ENCODE peak calls at places on chromosomes 6 and 20, in nine cellular contexts. D, L, Q, O, N, G, W, K and C are unnamed samples.

GRCh38 chr20:37481610-37482009 is 39.4 kb upstream of the NNAT start:
- DNase-seq in D (no peak), L (no peak), Q (no peak), O (no peak), N (no peak), G (no peak), W (no peak), K (no peak), C (no peak)

GRCh38 chr6:46254946-46255345 is 84.2 kb upstream of the ENPP5 start:
- DNase-seq in D (no peak), L (no peak), Q (no peak), O (no peak), N (no peak), G (no peak), W (no peak), K (no peak), C (no peak)

GRCh38 chr6:25889877-25890853 is 16.1 kb upstream of the SLC17A3 start:
- DNase-seq in D (no peak), L (peak; percentile 67), Q (no peak), O (no peak), N (no peak), G (no peak), W (peak; percentile 45), K (peak; percentile 26), C (no peak)

GRCh38 chr6:13409991-13410390 is 77.4 kb downstream of the GFOD1 start:
- DNase-seq in D (no peak), L (no peak), Q (no peak), O (no peak), N (no peak), G (no peak), W (no peak), K (no peak), C (no peak)

GRCh38 chr6:1596088-1596852 is 13.4 kb upstream of the FOXC1 start:
- DNase-seq in D (no peak), L (peak; percentile 80), Q (peak; percentile 43), O (peak; percentile 38), N (peak; percentile 76), G (peak; percentile 79), W (peak; percentile 75), K (peak; percentile 61), C (no peak)

GRCh38 chr6:52517502-52518278 is 59.2 kb downstream of the TRAM2 start:
- DNase-seq in D (peak; percentile 74), L (peak; percentile 97), Q (no peak), O (peak; percentile 93), N (peak; percentile 96), G (no peak), W (no peak), K (peak; percentile 91), C (peak; percentile 92)

GRCh38 chr6:117761610-117762009 is 86.3 kb downstream of the NUS1 start:
- DNase-seq in D (no peak), L (no peak), Q (no peak), O (no peak), N (no peak), G (no peak), W (no peak), K (no peak), C (no peak)

GRCh38 chr6:33428219-33428890 is 8.5 kb downstream of the SYNGAP1 start:
- DNase-seq in D (no peak), L (peak; percentile 83), Q (no peak), O (peak; percentile 38), N (no peak), G (no peak), W (peak; percentile 80), K (no peak), C (peak; percentile 83)

GRCh38 chr6:74447013-74447412 is 751.0 kb downstream of the CD109 start:
- DNase-seq in D (no peak), L (no peak), Q (no peak), O (no peak), N (no peak), G (no peak), W (no peak), K (no peak), C (no peak)

GRCh38 chr6:138971601-138972000 is 16.5 kb downstream of the REPS1 start:
- DNase-seq in D (no peak), L (peak; percentile 67), Q (no peak), O (no peak), N (no peak), G (no peak), W (no peak), K (no peak), C (no peak)

GRCh38 chr20:2236266-2236665 is 59.5 kb upstream of the TGM3 start:
- DNase-seq in D (no peak), L (no peak), Q (no peak), O (no peak), N (no peak), G (no peak), W (no peak), K (no peak), C (no peak)

GRCh38 chr20:40110241-40110910 is 578.7 kb downstream of the MAFB start:
- DNase-seq in D (no peak), L (no peak), Q (no peak), O (peak; percentile 53), N (no peak), G (no peak), W (no peak), K (peak; percentile 10), C (no peak)

GRCh38 chr6:5989141-5989723 is 17.5 kb downstream of the NRN1 start:
- DNase-seq in D (no peak), L (no peak), Q (no peak), O (peak; percentile 66), N (no peak), G (peak; percentile 77), W (no peak), K (peak; percentile 7), C (no peak)

GRCh38 chr6:28212510-28213212 is 12.4 kb upstream of the ZSCAN9 start:
- DNase-seq in D (no peak), L (peak; percentile 90), Q (no peak), O (no peak), N (no peak), G (peak; percentile 74), W (peak; percentile 82), K (no peak), C (no peak)

GRCh38 chr20:6525447-6526303 is 241.8 kb upstream of the BMP2 start:
- DNase-seq in D (no peak), L (peak; percentile 73), Q (no peak), O (no peak), N (no peak), G (no peak), W (no peak), K (no peak), C (no peak)

GRCh38 chr20:63700199-63701050 is 4.0 kb downstream of the TNFRSF6B start:
- DNase-seq in D (no peak), L (no peak), Q (no peak), O (no peak), N (peak; percentile 66), G (peak; percentile 58), W (no peak), K (no peak), C (peak; percentile 78)

GRCh38 chr6:79047072-79047471 is 31.0 kb downstream of the PHIP start:
- DNase-seq in D (no peak), L (peak; percentile 33), Q (no peak), O (no peak), N (no peak), G (no peak), W (no peak), K (no peak), C (no peak)

GRCh38 chr6:105204331-105204730 is 24.5 kb upstream of the POPDC3 start:
- DNase-seq in D (no peak), L (no peak), Q (no peak), O (no peak), N (no peak), G (no peak), W (no peak), K (no peak), C (no peak)

GRCh38 chr6:150028799-150029198 is 3.5 kb upstream of the RAET1L start:
- DNase-seq in D (no peak), L (no peak), Q (no peak), O (no peak), N (no peak), G (no peak), W (no peak), K (no peak), C (no peak)

GRCh38 chr20:57959018-57959417 is 249.2 kb upstream of the PMEPA1 start:
- DNase-seq in D (no peak), L (no peak), Q (no peak), O (no peak), N (peak; percentile 71), G (no peak), W (no peak), K (no peak), C (no peak)
- H3K27ac ChIP-seq in D (no peak overlapping the region), L (no peak overlapping the region), Q (no peak overlapping the region), O (peak overlapping the region; percentile 33), N (peak overlapping the region; percentile 31), G (no peak overlapping the region), W (no peak overlapping the region), K (no peak overlapping the region), C (no peak overlapping the region)

GRCh38 chr6:136788069-136788902 is 4.0 kb downstream of the MAP3K5 start:
- DNase-seq in D (no peak), L (no peak), Q (no peak), O (no peak), N (no peak), G (no peak), W (no peak), K (no peak), C (no peak)
- H3K4me1 ChIP-seq in D (peaks cover 53% of the 10 kb centered on the region), L (no peaks in the 10 kb centered on the region), Q (peaks cover 76% of the 10 kb centered on the region), O (peaks cover 18% of the 10 kb centered on the region), N (no peaks in the 10 kb centered on the region), G (peaks cover 51% of the 10 kb centered on the region), W (peaks cover 46% of the 10 kb centered on the region), K (peaks cover 62% of the 10 kb centered on the region), C (peaks cover 18% of the 10 kb centered on the region)

GRCh38 chr6:80363501-80363900 is 257.0 kb downstream of the BCKDHB start:
- DNase-seq in D (no peak), L (no peak), Q (no peak), O (no peak), N (no peak), G (no peak), W (no peak), K (no peak), C (no peak)
- H3K27ac ChIP-seq in D (no peak overlapping the region), L (no peak overlapping the region), Q (no peak overlapping the region), O (no peak overlapping the region), N (no peak overlapping the region), G (no peak overlapping the region), W (no peak overlapping the region), K (no peak overlapping the region), C (no peak overlapping the region)

GRCh38 chr6:36677753-36678487 is 594 bp upstream of the CDKN1A start:
- DNase-seq in D (no peak), L (no peak), Q (no peak), O (no peak), N (no peak), G (no peak), W (no peak), K (no peak), C (no peak)

GRCh38 chr6:36676142-36677058 is 2.1 kb upstream of the CDKN1A start:
- DNase-seq in D (no peak), L (peak; percentile 45), Q (no peak), O (no peak), N (no peak), G (no peak), W (no peak), K (no peak), C (no peak)

GRCh38 chr6:36673882-36674281 is 4.6 kb upstream of the CDKN1A start:
- DNase-seq in D (no peak), L (no peak), Q (no peak), O (no peak), N (no peak), G (no peak), W (no peak), K (no peak), C (no peak)

GRCh38 chr6:36677059-36677749 is 1.3 kb upstream of the CDKN1A start:
- DNase-seq in D (no peak), L (no peak), Q (no peak), O (no peak), N (no peak), G (no peak), W (no peak), K (no peak), C (no peak)

GRCh38 chr6:36674942-36675341 is 3.6 kb upstream of the CDKN1A start:
- DNase-seq in D (no peak), L (no peak), Q (no peak), O (no peak), N (no peak), G (no peak), W (no peak), K (no peak), C (no peak)
- H3K4me1 ChIP-seq in D (peaks cover 18% of the 10 kb centered on the region), L (peaks cover 3% of the 10 kb centered on the region), Q (peaks cover 15% of the 10 kb centered on the region), O (peaks cover 11% of the 10 kb centered on the region), N (no peaks in the 10 kb centered on the region), G (peaks cover 25% of the 10 kb centered on the region), W (peaks cover 19% of the 10 kb centered on the region), K (peaks cover 39% of the 10 kb centered on the region), C (peaks cover 5% of the 10 kb centered on the region)